ENCODE peak calls at places on chromosomes 4 and X, in eight cellular contexts. One of them, this sample, is unnamed.

GRCh38 chrX:142084611-142085010 is 120.5 kb downstream of the MAGEC2 start:
- DNase-seq in bronchial epithelial cell: no peak
- DNase-seq in lung: no peak
- DNase-seq in stomach: no peak
- DNase-seq in suprapubic skin: no peak
- DNase-seq in H1: no peak
- DNase-seq in DND-41: no peak
- DNase-seq in tibial artery: no peak
- DNase-seq in this sample: no peak

GRCh38 chr4:81109356-81109755 is 78.8 kb downstream of the BMP3 start:
- DNase-seq in bronchial epithelial cell: no peak
- DNase-seq in lung: no peak
- DNase-seq in stomach: no peak
- DNase-seq in suprapubic skin: no peak
- DNase-seq in H1: no peak
- DNase-seq in DND-41: no peak
- DNase-seq in tibial artery: no peak
- DNase-seq in this sample: no peak

GRCh38 chr4:61204353-61204752 is 4.2 kb downstream of the ADGRL3 start:
- DNase-seq in bronchial epithelial cell: peak; percentile 92
- DNase-seq in lung: no peak
- DNase-seq in stomach: no peak
- DNase-seq in suprapubic skin: no peak
- DNase-seq in H1: no peak
- DNase-seq in DND-41: no peak
- DNase-seq in tibial artery: no peak
- DNase-seq in this sample: no peak

GRCh38 chr4:33837043-33837442 is 2407.3 kb downstream of the ARAP2 start:
- DNase-seq in bronchial epithelial cell: peak; percentile 9
- DNase-seq in lung: no peak
- DNase-seq in stomach: no peak
- DNase-seq in suprapubic skin: no peak
- DNase-seq in H1: no peak
- DNase-seq in DND-41: no peak
- DNase-seq in tibial artery: no peak
- DNase-seq in this sample: no peak

GRCh38 chr4:99102634-99103033 is 14.0 kb upstream of the ADH5 start:
- DNase-seq in bronchial epithelial cell: no peak
- DNase-seq in lung: no peak
- DNase-seq in stomach: no peak
- DNase-seq in suprapubic skin: no peak
- DNase-seq in H1: no peak
- DNase-seq in DND-41: no peak
- DNase-seq in tibial artery: no peak
- DNase-seq in this sample: no peak

GRCh38 chr4:110467400-110467799 is 8.6 kb upstream of the ENPEP start:
- DNase-seq in bronchial epithelial cell: no peak
- DNase-seq in lung: no peak
- DNase-seq in stomach: no peak
- DNase-seq in suprapubic skin: no peak
- DNase-seq in H1: no peak
- DNase-seq in DND-41: peak; percentile 9
- DNase-seq in tibial artery: no peak
- DNase-seq in this sample: no peak

GRCh38 chrX:131792356-131792749 is 230.7 kb upstream of the STK26 start:
- DNase-seq in bronchial epithelial cell: no peak
- DNase-seq in lung: peak; percentile 91
- DNase-seq in stomach: peak; percentile 93
- DNase-seq in suprapubic skin: peak; percentile 92
- DNase-seq in H1: no peak
- DNase-seq in DND-41: no peak
- DNase-seq in tibial artery: no peak
- DNase-seq in this sample: peak; percentile 90

GRCh38 chrX:74535633-74536141 is 78.7 kb downstream of the RLIM start:
- DNase-seq in bronchial epithelial cell: peak; percentile 71
- DNase-seq in lung: peak; percentile 58
- DNase-seq in stomach: peak; percentile 63
- DNase-seq in suprapubic skin: peak; percentile 76
- DNase-seq in H1: no peak
- DNase-seq in DND-41: no peak
- DNase-seq in tibial artery: peak; percentile 61
- DNase-seq in this sample: peak; percentile 36

GRCh38 chr4:136670265-136670664 is 862.0 kb downstream of the PCDH18 start:
- DNase-seq in bronchial epithelial cell: no peak
- DNase-seq in lung: no peak
- DNase-seq in stomach: no peak
- DNase-seq in suprapubic skin: no peak
- DNase-seq in H1: no peak
- DNase-seq in DND-41: no peak
- DNase-seq in tibial artery: no peak
- DNase-seq in this sample: no peak

GRCh38 chr4:82268050-82268825 is 105.6 kb downstream of the HNRNPD start:
- DNase-seq in bronchial epithelial cell: peak; percentile 71
- DNase-seq in lung: peak; percentile 41
- DNase-seq in stomach: peak; percentile 37
- DNase-seq in suprapubic skin: no peak
- DNase-seq in H1: no peak
- DNase-seq in DND-41: peak; percentile 56
- DNase-seq in tibial artery: peak; percentile 54
- DNase-seq in this sample: peak; percentile 67

GRCh38 chrX:68511255-68511654 is 12.4 kb downstream of the YIPF6 start:
- DNase-seq in bronchial epithelial cell: peak; percentile 34
- DNase-seq in lung: peak; percentile 46
- DNase-seq in stomach: no peak
- DNase-seq in suprapubic skin: no peak
- DNase-seq in H1: no peak
- DNase-seq in DND-41: peak; percentile 30
- DNase-seq in tibial artery: no peak
- DNase-seq in this sample: peak; percentile 20

GRCh38 chr4:65046496-65047101 is 623.7 kb downstream of the EPHA5 start:
- DNase-seq in bronchial epithelial cell: peak; percentile 28
- DNase-seq in lung: no peak
- DNase-seq in stomach: no peak
- DNase-seq in suprapubic skin: no peak
- DNase-seq in H1: no peak
- DNase-seq in DND-41: peak; percentile 74
- DNase-seq in tibial artery: no peak
- DNase-seq in this sample: no peak

GRCh38 chr4:161206528-161207080 is 957.2 kb downstream of the FSTL5 start:
- DNase-seq in bronchial epithelial cell: no peak
- DNase-seq in lung: no peak
- DNase-seq in stomach: no peak
- DNase-seq in suprapubic skin: no peak
- DNase-seq in H1: no peak
- DNase-seq in DND-41: no peak
- DNase-seq in tibial artery: no peak
- DNase-seq in this sample: no peak

GRCh38 chr4:100075056-100075455 is 115.2 kb downstream of the DDIT4L start:
- DNase-seq in bronchial epithelial cell: no peak
- DNase-seq in lung: no peak
- DNase-seq in stomach: no peak
- DNase-seq in suprapubic skin: no peak
- DNase-seq in H1: no peak
- DNase-seq in DND-41: no peak
- DNase-seq in tibial artery: no peak
- DNase-seq in this sample: no peak

GRCh38 chr4:5992171-5993062 is 25.8 kb downstream of the C4orf50 start:
- DNase-seq in bronchial epithelial cell: no peak
- DNase-seq in lung: no peak
- DNase-seq in stomach: no peak
- DNase-seq in suprapubic skin: peak; percentile 40
- DNase-seq in H1: no peak
- DNase-seq in DND-41: no peak
- DNase-seq in tibial artery: no peak
- DNase-seq in this sample: peak; percentile 7

GRCh38 chr4:132332932-132333722 is 816.0 kb upstream of the PCDH10 start:
- DNase-seq in bronchial epithelial cell: peak; percentile 5
- DNase-seq in lung: no peak
- DNase-seq in stomach: no peak
- DNase-seq in suprapubic skin: no peak
- DNase-seq in H1: no peak
- DNase-seq in DND-41: no peak
- DNase-seq in tibial artery: no peak
- DNase-seq in this sample: no peak

GRCh38 chr4:15233626-15234025 is 194.2 kb upstream of the C1QTNF7 start:
- DNase-seq in bronchial epithelial cell: no peak
- DNase-seq in lung: no peak
- DNase-seq in stomach: no peak
- DNase-seq in suprapubic skin: no peak
- DNase-seq in H1: no peak
- DNase-seq in DND-41: peak; percentile 35
- DNase-seq in tibial artery: no peak
- DNase-seq in this sample: no peak

GRCh38 chrX:63330681-63331080 is 20.5 kb downstream of the SPIN4 start:
- DNase-seq in bronchial epithelial cell: peak; percentile 80
- DNase-seq in lung: no peak
- DNase-seq in stomach: no peak
- DNase-seq in suprapubic skin: no peak
- DNase-seq in H1: no peak
- DNase-seq in DND-41: no peak
- DNase-seq in tibial artery: no peak
- DNase-seq in this sample: no peak

GRCh38 chrX:54540289-54540688 is 10.3 kb downstream of the GNL3L start:
- DNase-seq in bronchial epithelial cell: no peak
- DNase-seq in lung: no peak
- DNase-seq in stomach: no peak
- DNase-seq in suprapubic skin: no peak
- DNase-seq in H1: no peak
- DNase-seq in DND-41: no peak
- DNase-seq in tibial artery: no peak
- DNase-seq in this sample: no peak

GRCh38 chr4:22850055-22850454 is 157.3 kb downstream of the GBA3 start:
- DNase-seq in bronchial epithelial cell: no peak
- DNase-seq in lung: no peak
- DNase-seq in stomach: no peak
- DNase-seq in suprapubic skin: no peak
- DNase-seq in H1: no peak
- DNase-seq in DND-41: no peak
- DNase-seq in tibial artery: no peak
- DNase-seq in this sample: no peak

GRCh38 chr4:109408711-109409110 is 24.9 kb upstream of the SEC24B start:
- DNase-seq in bronchial epithelial cell: no peak
- DNase-seq in lung: no peak
- DNase-seq in stomach: no peak
- DNase-seq in suprapubic skin: no peak
- DNase-seq in H1: no peak
- DNase-seq in DND-41: no peak
- DNase-seq in tibial artery: no peak
- DNase-seq in this sample: no peak

DNA sequence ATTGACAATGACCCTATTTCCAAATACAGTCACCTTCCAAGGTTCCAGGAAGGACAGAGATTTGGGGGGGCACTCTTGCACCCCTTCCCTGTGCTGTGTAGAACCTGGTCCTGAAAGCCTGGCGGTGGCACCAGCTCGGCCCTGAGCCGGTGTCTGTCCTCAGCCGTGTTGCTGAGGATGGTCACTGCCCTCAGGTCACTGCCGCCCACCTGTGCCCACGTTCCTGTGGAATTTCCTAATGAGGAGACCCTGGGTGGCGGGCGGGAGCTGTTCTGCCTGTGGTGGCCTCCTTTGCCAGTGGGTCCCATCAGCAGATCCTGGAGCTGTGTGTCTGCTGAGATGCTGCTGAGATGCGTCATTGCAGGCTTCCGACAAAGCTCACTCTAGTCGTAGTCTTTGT is 32.9 kb downstream of the NELFA start:
- DNase-seq in bronchial epithelial cell: no peak
- DNase-seq in lung: no peak
- DNase-seq in stomach: no peak
- DNase-seq in suprapubic skin: peak; percentile 22
- DNase-seq in H1: no peak
- DNase-seq in DND-41: no peak
- DNase-seq in tibial artery: no peak
- DNase-seq in this sample: no peak
- H3K36me3 ChIP-seq in bronchial epithelial cell: peaks cover 22% of the 10 kb centered on the region
- H3K36me3 ChIP-seq in lung: peaks cover 58% of the 10 kb centered on the region
- H3K36me3 ChIP-seq in stomach: peaks cover 97% of the 10 kb centered on the region
- H3K36me3 ChIP-seq in suprapubic skin: peaks cover 81% of the 10 kb centered on the region
- H3K36me3 ChIP-seq in H1: peaks cover 34% of the 10 kb centered on the region
- H3K36me3 ChIP-seq in DND-41: peaks cover 99% of the 10 kb centered on the region
- H3K36me3 ChIP-seq in tibial artery: peaks cover 60% of the 10 kb centered on the region
- H3K36me3 ChIP-seq in this sample: peaks cover 99% of the 10 kb centered on the region

GRCh38 chr4:184460495-184461285 is 13.7 kb downstream of the IRF2 start:
- DNase-seq in bronchial epithelial cell: no peak
- DNase-seq in lung: no peak
- DNase-seq in stomach: no peak
- DNase-seq in suprapubic skin: no peak
- DNase-seq in H1: no peak
- DNase-seq in DND-41: no peak
- DNase-seq in tibial artery: no peak
- DNase-seq in this sample: no peak
- TF ChIP-seq CTCF in bronchial epithelial cell: no peak
- TF ChIP-seq CTCF in lung: no peak
- TF ChIP-seq CTCF in stomach: no peak
- TF ChIP-seq CTCF in suprapubic skin: no peak
- TF ChIP-seq CTCF in H1: no peak
- TF ChIP-seq CTCF in DND-41: no peak
- TF ChIP-seq CTCF in tibial artery: no peak
- TF ChIP-seq CTCF in this sample: no peak

GRCh38 chr4:146142768-146143167 is 32.8 kb upstream of the LSM6 start:
- DNase-seq in bronchial epithelial cell: peak; percentile 92
- DNase-seq in lung: no peak
- DNase-seq in stomach: no peak
- DNase-seq in suprapubic skin: no peak
- DNase-seq in H1: no peak
- DNase-seq in DND-41: no peak
- DNase-seq in tibial artery: no peak
- DNase-seq in this sample: no peak
- H3K27me3 ChIP-seq in bronchial epithelial cell: no peaks in the 10 kb centered on the region
- H3K27me3 ChIP-seq in lung: no peaks in the 10 kb centered on the region
- H3K27me3 ChIP-seq in stomach: no peaks in the 10 kb centered on the region
- H3K27me3 ChIP-seq in suprapubic skin: no peaks in the 10 kb centered on the region
- H3K27me3 ChIP-seq in H1: no peaks in the 10 kb centered on the region
- H3K27me3 ChIP-seq in DND-41: no peaks in the 10 kb centered on the region
- H3K27me3 ChIP-seq in tibial artery: no peaks in the 10 kb centered on the region
- H3K27me3 ChIP-seq in this sample: no peaks in the 10 kb centered on the region

DNA sequence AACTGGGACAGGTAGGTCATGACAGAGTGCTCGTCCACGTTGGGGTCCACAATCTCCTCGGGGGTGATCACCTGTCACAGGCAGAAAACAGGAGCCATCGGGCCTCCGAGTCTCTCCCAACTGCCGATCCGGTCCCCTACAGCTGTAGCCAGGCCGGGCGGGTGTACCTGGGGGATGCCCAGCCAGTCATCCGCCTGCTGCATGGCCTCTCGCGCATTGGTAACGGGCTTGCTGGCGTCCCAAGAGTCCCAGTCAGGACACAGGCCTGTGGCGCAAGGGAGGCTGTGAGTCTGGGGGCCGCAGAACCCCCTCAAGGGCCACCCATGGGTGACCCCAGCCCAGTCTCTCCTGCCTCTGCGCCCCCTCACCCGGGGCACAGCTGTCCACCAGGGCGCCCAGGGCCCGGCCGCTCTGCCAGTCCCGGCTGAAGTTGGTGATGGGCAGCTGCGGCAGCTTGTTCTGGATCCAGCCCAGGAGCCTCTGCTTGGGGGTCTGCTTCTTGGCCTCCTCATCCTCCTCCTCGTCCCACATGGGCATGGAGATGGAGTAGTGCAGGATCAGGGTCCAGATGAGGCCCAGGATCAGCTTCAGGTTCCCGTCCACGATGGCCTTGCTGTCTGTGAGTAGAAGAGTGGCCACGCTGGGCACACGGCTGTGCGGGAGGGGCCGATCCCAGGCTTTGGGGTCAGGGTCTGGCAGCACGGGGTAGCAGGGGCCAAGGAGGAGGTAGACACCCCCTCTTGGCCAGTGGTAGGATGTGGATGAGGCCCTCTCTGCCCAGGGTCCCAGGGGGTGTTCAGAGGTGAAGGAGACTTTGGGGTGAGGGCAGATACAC is 6.7 kb downstream of the FLNA start:
- DNase-seq in bronchial epithelial cell: no peak
- DNase-seq in lung: no peak
- DNase-seq in stomach: no peak
- DNase-seq in suprapubic skin: no peak
- DNase-seq in H1: no peak
- DNase-seq in DND-41: no peak
- DNase-seq in tibial artery: no peak
- DNase-seq in this sample: no peak
- H3K36me3 ChIP-seq in bronchial epithelial cell: peaks cover 36% of the 10 kb centered on the region
- H3K36me3 ChIP-seq in lung: peaks cover 41% of the 10 kb centered on the region
- H3K36me3 ChIP-seq in stomach: peaks cover 60% of the 10 kb centered on the region
- H3K36me3 ChIP-seq in suprapubic skin: peaks cover 42% of the 10 kb centered on the region
- H3K36me3 ChIP-seq in H1: peaks cover 30% of the 10 kb centered on the region
- H3K36me3 ChIP-seq in DND-41: peaks cover 68% of the 10 kb centered on the region
- H3K36me3 ChIP-seq in tibial artery: peaks cover 67% of the 10 kb centered on the region
- H3K36me3 ChIP-seq in this sample: peaks cover 75% of the 10 kb centered on the region